ENCODE peak calls at places on chromosomes 16 and 17, in five cellular contexts. One of them, this sample, is unnamed.

GRCh38 chr17:67168485-67168884 is 76.5 kb downstream of the HELZ start:
- DNase-seq in heart left ventricle: no peak
- DNase-seq in right lobe of liver: no peak
- DNase-seq in stomach: no peak
- DNase-seq in IMR-90: no peak
- DNase-seq in this sample: no peak

GRCh38 chr16:10579965-10580918 is at the start of gene EMP2:
- DNase-seq in IMR-90: peak
- DNase-seq in right lobe of liver: peak
- DNase-seq in heart left ventricle: peak
- DNase-seq in stomach: peak
- DNase-seq in this sample: peak

GRCh38 chr17:29138184-29138955 is 41.8 kb downstream of the MYO18A start:
- DNase-seq in stomach: no peak
- DNase-seq in IMR-90: peak
- DNase-seq in right lobe of liver: no peak
- DNase-seq in heart left ventricle: peak
- DNase-seq in this sample: no peak

GRCh38 chr17:68491381-68491849 is 20.8 kb upstream of the PRKAR1A start:
- DNase-seq in heart left ventricle: peak
- DNase-seq in IMR-90: no peak
- DNase-seq in stomach: no peak
- DNase-seq in right lobe of liver: no peak
- DNase-seq in this sample: peak

GRCh38 chr17:50914510-50914849 is 48.3 kb upstream of the TOB1 start:
- DNase-seq in stomach: no peak
- DNase-seq in heart left ventricle: no peak
- DNase-seq in IMR-90: no peak
- DNase-seq in right lobe of liver: no peak
- DNase-seq in this sample: no peak

GRCh38 chr16:57681950-57682728 is 12.5 kb upstream of the DRC7 start:
- DNase-seq in right lobe of liver: no peak
- DNase-seq in stomach: no peak
- DNase-seq in IMR-90: no peak
- DNase-seq in heart left ventricle: no peak
- DNase-seq in this sample: no peak

GRCh38 chr17:58229881-58230280 is 8.5 kb upstream of the LPO start:
- DNase-seq in IMR-90: no peak
- DNase-seq in heart left ventricle: no peak
- DNase-seq in stomach: no peak
- DNase-seq in right lobe of liver: no peak
- DNase-seq in this sample: no peak

GRCh38 chr16:4306439-4307214 is 9.2 kb upstream of the GLIS2 start:
- DNase-seq in stomach: no peak
- DNase-seq in heart left ventricle: no peak
- DNase-seq in right lobe of liver: no peak
- DNase-seq in IMR-90: no peak
- DNase-seq in this sample: no peak

GRCh38 chr16:9092282-9092962 is 978 bp downstream of the HAPSTR1 start:
- DNase-seq in IMR-90: no peak
- DNase-seq in stomach: peak
- DNase-seq in heart left ventricle: peak
- DNase-seq in right lobe of liver: peak
- DNase-seq in this sample: no peak

GRCh38 chr17:63173903-63174302 is 207.9 kb downstream of the TANC2 start:
- DNase-seq in IMR-90: no peak
- DNase-seq in heart left ventricle: no peak
- DNase-seq in stomach: no peak
- DNase-seq in right lobe of liver: no peak
- DNase-seq in this sample: no peak

GRCh38 chr17:36937961-36938565 is 788 bp downstream of the LHX1 start:
- DNase-seq in heart left ventricle: no peak
- DNase-seq in IMR-90: peak
- DNase-seq in right lobe of liver: peak
- DNase-seq in stomach: no peak
- DNase-seq in this sample: peak

GRCh38 chr16:19929062-19929511 is 44.4 kb upstream of the GPRC5B start:
- DNase-seq in stomach: no peak
- DNase-seq in right lobe of liver: no peak
- DNase-seq in IMR-90: no peak
- DNase-seq in heart left ventricle: no peak
- DNase-seq in this sample: no peak

GRCh38 chr17:33523577-33523981 is 230.5 kb upstream of the ASIC2 start:
- DNase-seq in stomach: no peak
- DNase-seq in heart left ventricle: no peak
- DNase-seq in right lobe of liver: no peak
- DNase-seq in IMR-90: no peak
- DNase-seq in this sample: no peak

GRCh38 chr17:7583253-7584109 is at the start of gene MPDU1:
- DNase-seq in heart left ventricle: peak
- DNase-seq in IMR-90: peak
- DNase-seq in stomach: peak
- DNase-seq in right lobe of liver: peak
- DNase-seq in this sample: peak

GRCh38 chr16:27769561-27770222 is 219.7 kb downstream of the KATNIP start:
- DNase-seq in heart left ventricle: peak
- DNase-seq in IMR-90: peak
- DNase-seq in stomach: no peak
- DNase-seq in right lobe of liver: peak
- DNase-seq in this sample: no peak

GRCh38 chr17:21242026-21242700 is 11.0 kb downstream of the NATD1 start:
- DNase-seq in stomach: no peak
- DNase-seq in heart left ventricle: no peak
- DNase-seq in right lobe of liver: no peak
- DNase-seq in IMR-90: no peak
- DNase-seq in this sample: no peak

GRCh38 chr17:42632949-42633444 is 23.5 kb downstream of the TUBG1 start:
- DNase-seq in right lobe of liver: no peak
- DNase-seq in IMR-90: no peak
- DNase-seq in stomach: peak
- DNase-seq in heart left ventricle: no peak
- DNase-seq in this sample: no peak

GRCh38 chr16:67339453-67339852 is 12.8 kb downstream of the LRRC36 start:
- DNase-seq in right lobe of liver: no peak
- DNase-seq in stomach: no peak
- DNase-seq in heart left ventricle: no peak
- DNase-seq in IMR-90: peak
- DNase-seq in this sample: no peak

GRCh38 chr16:27222499-27223225 is 19.3 kb downstream of the KDM8 start:
- DNase-seq in right lobe of liver: peak
- DNase-seq in stomach: peak
- DNase-seq in heart left ventricle: peak
- DNase-seq in IMR-90: peak
- DNase-seq in this sample: no peak

GRCh38 chr17:1647802-1648581 is 1.7 kb downstream of the RILP start:
- DNase-seq in stomach: peak
- DNase-seq in heart left ventricle: peak
- DNase-seq in IMR-90: no peak
- DNase-seq in right lobe of liver: no peak
- DNase-seq in this sample: peak

GRCh38 chr16:3550851-3551847 is 26.1 kb downstream of the NLRC3 start:
- DNase-seq in heart left ventricle: no peak
- DNase-seq in IMR-90: no peak
- DNase-seq in stomach: no peak
- DNase-seq in right lobe of liver: no peak
- DNase-seq in this sample: no peak

GRCh38 chr16:19980866-19981265 is 92.8 kb downstream of the GPR139 start:
- DNase-seq in IMR-90: peak
- DNase-seq in heart left ventricle: no peak
- DNase-seq in right lobe of liver: no peak
- DNase-seq in stomach: no peak
- DNase-seq in this sample: no peak

GRCh38 chr16:56420613-56421012 is 4.7 kb downstream of the AMFR start:
- DNase-seq in right lobe of liver: no peak
- DNase-seq in heart left ventricle: no peak
- DNase-seq in IMR-90: no peak
- DNase-seq in stomach: no peak
- DNase-seq in this sample: no peak

GRCh38 chr16:2816751-2817495 is at the start of gene PRSS21:
- DNase-seq in stomach: no peak
- DNase-seq in IMR-90: no peak
- DNase-seq in right lobe of liver: no peak
- DNase-seq in heart left ventricle: no peak
- DNase-seq in this sample: peak

DNA sequence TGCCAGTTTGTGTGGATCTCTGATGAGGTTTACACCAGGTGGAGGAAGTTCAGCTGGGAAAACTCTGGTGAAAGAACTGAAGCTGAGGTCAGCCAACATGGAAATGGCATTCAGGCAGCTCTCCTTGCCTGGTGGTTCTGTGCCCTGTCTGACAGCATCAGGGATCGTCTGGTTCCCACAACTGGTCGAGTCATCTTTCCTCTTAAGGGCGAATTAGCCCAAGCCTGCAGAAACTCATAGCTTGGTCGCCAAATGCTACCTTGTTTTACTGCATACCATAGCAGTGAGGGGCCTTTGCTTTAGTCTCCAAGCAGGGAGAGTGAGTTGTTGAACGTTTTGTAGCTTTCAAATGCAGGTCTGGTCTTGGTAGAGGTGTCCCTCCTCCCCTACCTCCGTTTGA is 7.2 kb downstream of the PLCG2 start:
- DNase-seq in heart left ventricle: no peak
- DNase-seq in right lobe of liver: no peak
- DNase-seq in IMR-90: peak
- DNase-seq in stomach: no peak
- DNase-seq in this sample: no peak
- TF ChIP-seq POLR2A in heart left ventricle: no peak
- TF ChIP-seq POLR2A in right lobe of liver: no peak
- TF ChIP-seq POLR2A in IMR-90: no peak
- TF ChIP-seq POLR2A in stomach: no peak
- TF ChIP-seq POLR2A in this sample: no peak

GRCh38 chr16:31082368-31083045 is 6.2 kb downstream of the PRSS53 start:
- DNase-seq in IMR-90: no peak
- DNase-seq in stomach: no peak
- DNase-seq in right lobe of liver: no peak
- DNase-seq in heart left ventricle: no peak
- DNase-seq in this sample: no peak

GRCh38 chr16:31084584-31085298 is 4.0 kb downstream of the PRSS53 start:
- DNase-seq in right lobe of liver: no peak
- DNase-seq in IMR-90: no peak
- DNase-seq in heart left ventricle: no peak
- DNase-seq in stomach: no peak
- DNase-seq in this sample: no peak

GRCh38 chr16:31083081-31083480 is 5.7 kb downstream of the PRSS53 start:
- DNase-seq in stomach: no peak
- DNase-seq in IMR-90: no peak
- DNase-seq in heart left ventricle: no peak
- DNase-seq in right lobe of liver: no peak
- DNase-seq in this sample: no peak

GRCh38 chr16:31083981-31084380 is 4.8 kb downstream of the PRSS53 start:
- DNase-seq in right lobe of liver: no peak
- DNase-seq in IMR-90: no peak
- DNase-seq in stomach: no peak
- DNase-seq in heart left ventricle: no peak
- DNase-seq in this sample: peak

GRCh38 chr16:31083556-31083955 is 5.2 kb downstream of the PRSS53 start:
- DNase-seq in IMR-90: no peak
- DNase-seq in right lobe of liver: no peak
- DNase-seq in stomach: no peak
- DNase-seq in heart left ventricle: no peak
- DNase-seq in this sample: no peak
- TF ChIP-seq POLR2A in IMR-90: no peak
- TF ChIP-seq POLR2A in right lobe of liver: no peak
- TF ChIP-seq POLR2A in stomach: no peak
- TF ChIP-seq POLR2A in heart left ventricle: no peak
- TF ChIP-seq POLR2A in this sample: no peak

GRCh38 chr17:49674507-49674906 is 3.4 kb downstream of the SPOP start:
- DNase-seq in heart left ventricle: no peak
- DNase-seq in right lobe of liver: no peak
- DNase-seq in IMR-90: no peak
- DNase-seq in stomach: no peak
- DNase-seq in this sample: no peak

GRCh38 chr17:49677933-49678847 is at the start of gene SPOP:
- DNase-seq in heart left ventricle: peak
- DNase-seq in stomach: peak
- DNase-seq in IMR-90: peak
- DNase-seq in right lobe of liver: peak
- DNase-seq in this sample: peak

GRCh38 chr17:49676276-49676868 is 1.5 kb downstream of the SPOP start:
- DNase-seq in right lobe of liver: no peak
- DNase-seq in heart left ventricle: no peak
- DNase-seq in stomach: no peak
- DNase-seq in IMR-90: peak
- DNase-seq in this sample: no peak

GRCh38 chr17:49680314-49680713 is 2.4 kb upstream of the SPOP start:
- DNase-seq in IMR-90: no peak
- DNase-seq in stomach: no peak
- DNase-seq in right lobe of liver: no peak
- DNase-seq in heart left ventricle: no peak
- DNase-seq in this sample: no peak

DNA sequence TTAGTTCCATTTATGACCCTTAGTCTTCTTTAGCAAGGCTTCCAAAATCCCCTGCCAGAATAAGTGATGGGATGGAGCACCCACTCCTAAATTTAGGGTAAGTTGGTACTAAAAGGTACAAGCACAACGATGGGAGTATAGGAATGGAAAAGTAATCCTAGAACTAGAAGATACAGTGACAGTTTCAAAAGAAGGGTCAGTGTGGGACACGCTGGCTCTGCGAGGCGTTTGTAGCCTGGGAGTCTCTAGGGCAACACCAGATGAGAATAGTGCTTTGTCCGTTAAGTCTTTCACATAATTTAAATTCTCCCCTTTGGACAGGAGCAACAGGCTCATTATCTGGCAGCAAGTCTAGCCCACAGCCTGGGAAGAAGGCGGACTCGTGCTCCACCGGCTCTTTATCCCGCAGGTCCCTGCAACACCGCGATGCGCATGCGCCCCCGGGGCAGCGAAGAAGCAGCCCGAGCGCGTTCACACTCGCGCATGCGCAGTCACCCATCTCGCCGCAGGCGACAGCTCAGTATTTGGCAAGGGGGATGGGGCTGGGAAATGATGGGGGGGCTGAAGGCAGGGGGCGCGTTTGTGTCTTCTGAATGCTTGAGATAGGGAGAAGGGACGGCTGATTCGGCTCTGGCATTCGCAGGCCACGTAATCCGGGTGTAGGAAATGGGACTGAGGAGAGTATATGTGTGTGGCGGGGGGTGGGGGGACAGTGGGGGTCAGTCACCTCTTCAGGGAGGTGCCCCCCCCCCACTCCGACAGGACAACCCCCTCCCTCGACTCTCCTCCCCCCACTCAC is 564 bp downstream of the SPOP start:
- DNase-seq in heart left ventricle: peak
- DNase-seq in right lobe of liver: peak
- DNase-seq in stomach: peak
- DNase-seq in IMR-90: peak
- DNase-seq in this sample: peak
- TF ChIP-seq POLR2A in heart left ventricle: no peak
- TF ChIP-seq POLR2A in right lobe of liver: peak
- TF ChIP-seq POLR2A in stomach: no peak
- TF ChIP-seq POLR2A in IMR-90: peak
- TF ChIP-seq POLR2A in this sample: no peak

DNA sequence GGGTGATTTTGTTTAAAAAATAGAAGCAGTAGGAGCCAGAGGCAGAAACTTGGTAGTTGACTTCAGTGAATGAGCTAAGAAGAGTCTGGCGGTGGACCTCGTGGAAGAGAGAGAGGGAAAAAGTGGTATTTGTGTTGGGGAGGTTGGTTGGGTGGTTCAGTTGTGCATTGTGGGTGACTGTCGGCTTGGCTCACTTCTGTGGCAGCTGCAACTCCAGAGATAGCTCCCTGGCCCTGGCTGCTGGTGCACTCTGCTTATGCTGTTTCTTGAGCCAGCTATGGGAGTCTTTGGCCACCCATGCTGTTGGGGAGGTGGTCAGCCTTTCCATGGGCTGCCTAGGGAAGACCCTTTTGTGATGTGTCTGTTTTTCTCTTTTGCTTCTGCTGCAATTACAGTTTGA is 50.4 kb upstream of the CRISPLD2 start:
- DNase-seq in stomach: no peak
- DNase-seq in right lobe of liver: no peak
- DNase-seq in IMR-90: no peak
- DNase-seq in heart left ventricle: no peak
- DNase-seq in this sample: no peak
- TF ChIP-seq POLR2A in stomach: no peak
- TF ChIP-seq POLR2A in right lobe of liver: no peak
- TF ChIP-seq POLR2A in IMR-90: no peak
- TF ChIP-seq POLR2A in heart left ventricle: no peak
- TF ChIP-seq POLR2A in this sample: no peak

This sample was measured in upper lobe of left lung.